ENCODE peak calls at places on chromosomes 16 and 17, in four cellular contexts. M, V, T and L are unnamed samples.

GRCh38 chr16:62872339-62872738 is 836.1 kb upstream of the CDH8 start:
- DNase-seq in M (no peak), V (no peak), T (no peak), L (no peak)

GRCh38 chr17:56937688-56938087 is 23.2 kb downstream of the COIL start:
- DNase-seq in M (no peak), V (no peak), T (no peak), L (no peak)

GRCh38 chr16:87611456-87611855 is 9.1 kb downstream of the JPH3 start:
- DNase-seq in M (no peak), V (no peak), T (no peak), L (no peak)

GRCh38 chr16:1691956-1692355 is 13.9 kb downstream of the JPT2 start:
- DNase-seq in M (peak), V (peak), T (peak), L (peak)

GRCh38 chr16:4314532-4315184 is 1.2 kb upstream of the GLIS2 start:
- DNase-seq in M (peak), V (no peak), T (peak), L (no peak)

GRCh38 chr17:21495281-21495680 is 119.1 kb downstream of the KCNJ12 start:
- DNase-seq in M (no peak), V (no peak), T (no peak), L (no peak)

GRCh38 chr17:31508310-31509094 is 117.0 kb downstream of the RAB11FIP4 start:
- DNase-seq in M (no peak), V (no peak), T (no peak), L (no peak)

GRCh38 chr17:80754846-80755245 is 210.2 kb downstream of the RPTOR start:
- DNase-seq in M (no peak), V (no peak), T (no peak), L (peak)

GRCh38 chr16:86597880-86598606 is 19.7 kb downstream of the FOXL1 start:
- DNase-seq in M (no peak), V (no peak), T (no peak), L (peak)

GRCh38 chr17:72122668-72123495 is 2.1 kb downstream of the SOX9 start:
- DNase-seq in M (peak), V (no peak), T (no peak), L (peak)

GRCh38 chr17:64174686-64175456 is 44.9 kb upstream of the ERN1 start:
- DNase-seq in M (peak), V (no peak), T (no peak), L (no peak)

GRCh38 chr17:72725432-72726068 is 366.9 kb downstream of the SLC39A11 start:
- DNase-seq in M (peak), V (no peak), T (peak), L (peak)

GRCh38 chr17:27644586-27644985 is 13.6 kb downstream of the LGALS9 start:
- DNase-seq in M (no peak), V (no peak), T (no peak), L (no peak)

GRCh38 chr17:64103751-64104364 is 26.1 kb downstream of the ERN1 start:
- DNase-seq in M (peak), V (no peak), T (peak), L (no peak)

GRCh38 chr16:84535851-84536250 is 31.4 kb upstream of the MEAK7 start:
- DNase-seq in M (no peak), V (no peak), T (no peak), L (no peak)

GRCh38 chr17:21043296-21044232 is 753 bp upstream of the USP22 start:
- DNase-seq in M (peak), V (peak), T (peak), L (peak)

GRCh38 chr16:2816751-2817495 is at the start of gene PRSS21:
- DNase-seq in M (no peak), V (no peak), T (no peak), L (no peak)

GRCh38 chr17:82831041-82831817 is 8.6 kb downstream of the ZNF750 start:
- DNase-seq in M (no peak), V (no peak), T (no peak), L (no peak)

GRCh38 chr17:31435581-31435980 is 44.1 kb downstream of the RAB11FIP4 start:
- DNase-seq in M (no peak), V (no peak), T (no peak), L (no peak)

GRCh38 chr17:12900474-12900873 is 111.2 kb downstream of the ARHGAP44 start:
- DNase-seq in M (no peak), V (no peak), T (no peak), L (no peak)

GRCh38 chr17:62627904-62628603 is 584 bp downstream of the MRC2 start:
- DNase-seq in M (peak), V (no peak), T (peak), L (peak)

GRCh38 chr16:57536306-57537193 is at the start of gene CCDC102A:
- DNase-seq in M (no peak), V (no peak), T (peak), L (peak)

GRCh38 chr17:43882761-43883415 is 24.4 kb downstream of the MPP2 start:
- DNase-seq in M (no peak), V (no peak), T (no peak), L (no peak)

GRCh38 chr17:62780273-62780672 is 27.8 kb downstream of the MARCHF10 start:
- DNase-seq in M (no peak), V (no peak), T (no peak), L (no peak)

GRCh38 chr17:44589316-44590071 is 32.2 kb downstream of the FZD2 start:
- DNase-seq in M (no peak), V (no peak), T (no peak), L (no peak)

GRCh38 chr16:87780385-87780989 is 14.7 kb upstream of the KLHDC4 start:
- DNase-seq in M (peak), V (no peak), T (peak), L (no peak)

GRCh38 chr17:79010304-79010646 is 711 bp upstream of the CANT1 start:
- DNase-seq in M (no peak), V (no peak), T (no peak), L (no peak)

GRCh38 chr17:16171613-16172012 is 43.7 kb downstream of the NCOR1 start:
- DNase-seq in M (peak), V (no peak), T (no peak), L (no peak)

GRCh38 chr16:55915116-55915827 is 40.1 kb upstream of the CES5A start:
- DNase-seq in M (no peak), V (no peak), T (no peak), L (no peak)

GRCh38 chr16:57187508-57187854 is 1.4 kb downstream of the RSPRY1 start:
- DNase-seq in M (no peak), V (no peak), T (no peak), L (no peak)

GRCh38 chr16:12551946-12552345 is 251.7 kb downstream of the CPPED1 start:
- DNase-seq in M (no peak), V (no peak), T (no peak), L (no peak)

GRCh38 chr16:6048017-6048416 is 950.4 kb upstream of the EEF2KMT start:
- DNase-seq in M (no peak), V (no peak), T (no peak), L (no peak)

GRCh38 chr16:10938321-10938720 is 3.9 kb downstream of the DEXI start:
- DNase-seq in M (no peak), V (no peak), T (no peak), L (no peak)

GRCh38 chr16:73166394-73166971 is 118.6 kb upstream of the ZFHX3 start:
- DNase-seq in M (peak), V (no peak), T (no peak), L (no peak)